ENCODE peak calls at places on chromosome 19, in nine cellular contexts. H is amniotic epithelial cell; Z is hypothalamus; O is pancreas; L is activated naive CD8-positive, alpha-beta T cell treated with anti-CD3 and anti-CD28 coated beads, Interleukin-2, amount 50 U/mL, for 24 hours; M is progenitor cell of endocrine pancreas; T is fibroblast of mammary gland; V is GOT3; G is NCI-H748 treated with DMSO at 0.1 percent for 48 hours. B is an unnamed sample.

GRCh38 chr19:5293607-5294089 is 47.0 kb downstream of the PTPRS start:
- DNase-seq in V (no peak), M (peak), O (peak), Z (peak), G (no peak), T (peak), L (no peak), H (peak), B (no peak)

GRCh38 chr19:47518139-47518538 is 3.3 kb upstream of the NAPA start:
- DNase-seq in H (peak), O (no peak), G (no peak), L (peak), T (no peak), M (no peak), Z (no peak), V (no peak), B (no peak)

GRCh38 chr19:31913103-31913710 is 432.2 kb upstream of the ZNF507 start:
- DNase-seq in T (no peak), M (no peak), V (no peak), Z (no peak), O (no peak), H (no peak), L (no peak), G (no peak), B (no peak)

GRCh38 chr19:53333071-53333465 is 481 bp upstream of the ZNF845 start:
- DNase-seq in H (peak), G (no peak), V (no peak), T (no peak), L (peak), M (peak), O (peak), Z (no peak), B (no peak)

GRCh38 chr19:50423279-50424113 is 4.8 kb downstream of the SPIB start:
- DNase-seq in M (no peak), T (no peak), G (no peak), H (no peak), L (no peak), V (no peak), Z (no peak), O (no peak), B (no peak)

GRCh38 chr19:4197625-4198466 is 15.4 kb downstream of the ANKRD24 start:
- DNase-seq in L (peak), Z (no peak), H (peak), O (no peak), T (no peak), G (no peak), V (no peak), M (no peak), B (no peak)

GRCh38 chr19:30450101-30450500 is 77.9 kb downstream of the ZNF536 start:
- DNase-seq in M (no peak), O (no peak), V (no peak), L (no peak), G (peak), Z (peak), T (no peak), H (no peak), B (peak)

GRCh38 chr19:7200739-7201138 is 93.5 kb downstream of the INSR start:
- DNase-seq in Z (no peak), V (no peak), T (no peak), O (no peak), L (peak), M (no peak), H (peak), G (no peak), B (no peak)

GRCh38 chr19:15971217-15971616 is 22.4 kb downstream of the OR10H4 start:
- DNase-seq in L (no peak), G (no peak), H (no peak), Z (no peak), V (no peak), T (no peak), O (no peak), M (no peak), B (no peak)